ENCODE peak calls at places on chromosomes 11 and 22, in eight cellular contexts. N is cardiac fibroblast; O is stimulated activated CD8-positive, alpha-beta memory T cell treated with anti-CD3 and anti-CD28 coated beads, Interleukin-15, amount 100 ng/mL, for 4 hours; G is activated CD4-positive, alpha-beta T cell treated with anti-CD3 and anti-CD28 coated beads, Interleukin-2, amount 10 ng/mL, durations not matched to agents 7 days and 5 days; P is IMR-90; S is kidney tubule cell; E is HAP-1; I is stimulated activated CD4-positive, alpha-beta T cell treated with anti-CD3 and anti-CD28 coated beads, TNF-alpha, amount 100 ng/mL, for 4 hours. K is an unnamed sample.
A peak's percentile ranks its signal among the peaks of the same experiment; 100 is the strongest.

GRCh38 chr11:127470485-127470884 is 469.9 kb upstream of the KIRREL3 start:
- DNase-seq in N (no peak), O (no peak), G (no peak), P (no peak), S (peak; percentile 42), E (no peak), I (no peak), K (no peak)

GRCh38 chr11:28767574-28767973 is 659.4 kb downstream of the METTL15 start:
- DNase-seq in N (peak; percentile 44), O (no peak), G (no peak), P (peak; percentile 59), S (peak; percentile 89), E (no peak), I (no peak), K (no peak)

GRCh38 chr11:38305682-38306081 is 1707.6 kb upstream of the RAG2 start:
- DNase-seq in N (peak; percentile 83), O (no peak), G (no peak), P (no peak), S (no peak), E (no peak), I (no peak), K (no peak)

GRCh38 chr11:122723576-122723975 is 68.1 kb downstream of the UBASH3B start:
- DNase-seq in N (no peak), O (no peak), G (no peak), P (peak; percentile 45), S (no peak), E (no peak), I (no peak), K (no peak)

GRCh38 chr11:64208086-64208795 is 1.7 kb downstream of the FERMT3 start:
- DNase-seq in N (no peak), O (no peak), G (no peak), P (no peak), S (no peak), E (no peak), I (no peak), K (no peak)

GRCh38 chr11:119375629-119376196 is 5.8 kb downstream of the USP2 start:
- DNase-seq in N (peak; percentile 83), O (no peak), G (no peak), P (peak; percentile 86), S (peak; percentile 44), E (no peak), I (no peak), K (no peak)

GRCh38 chr22:35425971-35426800 is 26.2 kb downstream of the MCM5 start:
- DNase-seq in N (no peak), O (no peak), G (no peak), P (peak; percentile 38), S (peak; percentile 69), E (peak; percentile 25), I (no peak), K (peak; percentile 72)

GRCh38 chr11:17396598-17397310 is 8.3 kb upstream of the KCNJ11 start:
- DNase-seq in N (no peak), O (no peak), G (no peak), P (no peak), S (no peak), E (no peak), I (no peak), K (no peak)

GRCh38 chr22:26573026-26573662 is 16.8 kb downstream of the TPST2 start:
- DNase-seq in N (peak; percentile 62), O (no peak), G (no peak), P (peak; percentile 48), S (no peak), E (no peak), I (no peak), K (no peak)

K was measured in Caki2.